ENCODE peak calls at places on chromosome 11, in five cellular contexts. One of them, this sample, is unnamed.

GRCh38 chr11:65298655-65299179 is 15.9 kb upstream of the CDC42EP2 start:
- DNase-seq in globus pallidus: no peak
- DNase-seq in CD4-positive, alpha-beta memory T cell: no peak
- DNase-seq in foreskin fibroblast: peak
- DNase-seq in B cell: no peak
- DNase-seq in this sample: no peak

GRCh38 chr11:87712802-87713202 is 462.4 kb downstream of the RAB38 start:
- DNase-seq in globus pallidus: no peak
- DNase-seq in CD4-positive, alpha-beta memory T cell: no peak
- DNase-seq in foreskin fibroblast: no peak
- DNase-seq in B cell: no peak
- DNase-seq in this sample: no peak

GRCh38 chr11:1780700-1781592 is 17.2 kb upstream of the CTSD start:
- DNase-seq in globus pallidus: no peak
- DNase-seq in CD4-positive, alpha-beta memory T cell: no peak
- DNase-seq in foreskin fibroblast: no peak
- DNase-seq in B cell: no peak
- DNase-seq in this sample: no peak

GRCh38 chr11:123325535-123325934 is 104.5 kb upstream of the GRAMD1B start:
- DNase-seq in globus pallidus: no peak
- DNase-seq in CD4-positive, alpha-beta memory T cell: no peak
- DNase-seq in foreskin fibroblast: no peak
- DNase-seq in B cell: no peak
- DNase-seq in this sample: no peak

GRCh38 chr11:62545437-62546243 is 966 bp downstream of the AHNAK start:
- DNase-seq in globus pallidus: no peak
- DNase-seq in CD4-positive, alpha-beta memory T cell: peak
- DNase-seq in foreskin fibroblast: peak
- DNase-seq in B cell: peak
- DNase-seq in this sample: no peak

GRCh38 chr11:14413307-14414072 is 54.5 kb upstream of the RRAS2 start:
- DNase-seq in globus pallidus: no peak
- DNase-seq in CD4-positive, alpha-beta memory T cell: no peak
- DNase-seq in foreskin fibroblast: peak
- DNase-seq in B cell: no peak
- DNase-seq in this sample: no peak

GRCh38 chr11:66564984-66565383 is 3.4 kb downstream of the CTSF start:
- DNase-seq in globus pallidus: no peak
- DNase-seq in CD4-positive, alpha-beta memory T cell: no peak
- DNase-seq in foreskin fibroblast: no peak
- DNase-seq in B cell: no peak
- DNase-seq in this sample: no peak

GRCh38 chr11:19959210-19959609 is 201.1 kb downstream of the DBX1 start:
- DNase-seq in globus pallidus: no peak
- DNase-seq in CD4-positive, alpha-beta memory T cell: no peak
- DNase-seq in foreskin fibroblast: no peak
- DNase-seq in B cell: no peak
- DNase-seq in this sample: no peak

GRCh38 chr11:114057147-114057546 is 2.4 kb upstream of the ZBTB16 start:
- DNase-seq in globus pallidus: no peak
- DNase-seq in CD4-positive, alpha-beta memory T cell: no peak
- DNase-seq in foreskin fibroblast: no peak
- DNase-seq in B cell: no peak
- DNase-seq in this sample: no peak

GRCh38 chr11:76669901-76670474 is 559 bp downstream of the LRRC32 start:
- DNase-seq in globus pallidus: no peak
- DNase-seq in CD4-positive, alpha-beta memory T cell: no peak
- DNase-seq in foreskin fibroblast: peak
- DNase-seq in B cell: no peak
- DNase-seq in this sample: no peak

GRCh38 chr11:26234451-26234850 is 97.5 kb upstream of the ANO3 start:
- DNase-seq in globus pallidus: no peak
- DNase-seq in CD4-positive, alpha-beta memory T cell: no peak
- DNase-seq in foreskin fibroblast: peak
- DNase-seq in B cell: no peak
- DNase-seq in this sample: no peak

GRCh38 chr11:128328955-128329551 is 258.3 kb downstream of the ETS1 start:
- DNase-seq in globus pallidus: no peak
- DNase-seq in CD4-positive, alpha-beta memory T cell: peak
- DNase-seq in foreskin fibroblast: no peak
- DNase-seq in B cell: no peak
- DNase-seq in this sample: no peak